ENCODE peak calls at places on chromosome 10, in eight cellular contexts. N is spleen, S is transverse colon, J is vagina, P is HepG2, Z is sigmoid colon, Q is HCT116, V is prostate gland. U is an unnamed sample.

GRCh38 chr10:24299587-24300258 is 90.8 kb downstream of the KIAA1217 start:
- DNase-seq in V (no peak), S (no peak), N (no peak), Q (no peak), Z (no peak), P (no peak), J (no peak), U (no peak)

GRCh38 chr10:132104471-132105301 is 38.9 kb downstream of the JAKMIP3 start:
- DNase-seq in Z (peak; percentile 40), J (no peak), Q (no peak), N (peak; percentile 64), V (no peak), P (no peak), S (no peak), U (peak; percentile 37)

GRCh38 chr10:127196227-127196954 is at the start of gene INSYN2A:
- DNase-seq in Z (no peak), Q (no peak), S (peak; percentile 27), J (no peak), N (no peak), P (no peak), V (no peak), U (no peak)

GRCh38 chr10:78899098-78899754 is 169.5 kb upstream of the ZMIZ1 start:
- DNase-seq in Z (no peak), S (no peak), Q (no peak), P (no peak), N (no peak), J (no peak), V (no peak), U (no peak)

GRCh38 chr10:22850541-22850940 is 77.3 kb upstream of the ARMC3 start:
- DNase-seq in Z (no peak), S (no peak), P (no peak), N (no peak), Q (no peak), J (no peak), V (no peak), U (no peak)

GRCh38 chr10:91381562-91381923 is 28.6 kb upstream of the HECTD2 start:
- DNase-seq in P (no peak), J (no peak), Q (no peak), Z (no peak), S (no peak), V (peak; percentile 39), N (no peak), U (no peak)

GRCh38 chr10:35928017-35928619 is 286.0 kb upstream of the FZD8 start:
- DNase-seq in V (no peak), S (no peak), Z (no peak), J (no peak), P (no peak), N (no peak), Q (no peak), U (no peak)

GRCh38 chr10:75408911-75409885 is 7.6 kb upstream of the ZNF503 start:
- DNase-seq in V (peak; percentile 86), Z (peak; percentile 87), N (peak; percentile 88), S (peak; percentile 79), P (no peak), J (no peak), Q (no peak), U (peak; percentile 85)

GRCh38 chr10:5305374-5305773 is 59.4 kb upstream of the UCN3 start:
- DNase-seq in Z (no peak), Q (no peak), P (no peak), J (no peak), S (no peak), V (no peak), N (no peak), U (no peak)

GRCh38 chr10:21041763-21042458 is 144.8 kb upstream of the NEBL start:
- DNase-seq in S (no peak), Z (no peak), Q (no peak), N (no peak), V (no peak), J (no peak), P (no peak), U (no peak)

GRCh38 chr10:117531371-117532002 is 11.1 kb upstream of the EMX2 start:
- DNase-seq in J (no peak), V (no peak), Z (peak; percentile 37), N (no peak), Q (no peak), P (no peak), S (no peak), U (no peak)

GRCh38 chr10:481636-482035 is 207.8 kb downstream of the DIP2C start:
- DNase-seq in Q (no peak), S (no peak), Z (no peak), J (no peak), P (no peak), V (no peak), N (peak; percentile 52), U (no peak)

GRCh38 chr10:91758303-91759146 is 39.7 kb upstream of the TNKS2 start:
- DNase-seq in N (no peak), V (no peak), Z (no peak), P (peak; percentile 72), Q (peak; percentile 65), S (no peak), J (no peak), U (no peak)

GRCh38 chr10:62765726-62766125 is 38.8 kb upstream of the ADO start:
- DNase-seq in Q (no peak), J (no peak), V (no peak), Z (no peak), S (no peak), N (no peak), P (no peak), U (no peak)
- TF ChIP-seq POLR2A in Q (no peak), J (no peak), V (no peak), Z (no peak), S (no peak), N (no peak), P (no peak), U (no peak)

GRCh38 chr10:133299738-133300137 is 8.9 kb downstream of the TUBGCP2 start:
- DNase-seq in Q (no peak), N (no peak), S (no peak), P (no peak), V (no peak), J (no peak), Z (no peak), U (no peak)

GRCh38 chr10:133297504-133297903 is 11.2 kb downstream of the TUBGCP2 start:
- DNase-seq in N (no peak), P (no peak), V (no peak), Z (no peak), Q (no peak), J (no peak), S (no peak), U (no peak)

GRCh38 chr10:133295426-133296320 is 13.0 kb downstream of the TUBGCP2 start:
- DNase-seq in J (no peak), N (peak; percentile 71), V (no peak), P (no peak), Z (no peak), S (no peak), Q (no peak), U (no peak)

GRCh38 chr10:133299224-133299623 is 9.4 kb downstream of the TUBGCP2 start:
- DNase-seq in Q (no peak), V (no peak), S (no peak), J (no peak), N (no peak), P (no peak), Z (no peak), U (no peak)

GRCh38 chr10:133298466-133298865 is 10.2 kb downstream of the TUBGCP2 start:
- DNase-seq in Z (no peak), V (no peak), S (no peak), J (no peak), Q (no peak), P (no peak), N (no peak), U (no peak)
- H3K36me3 ChIP-seq in Z (peaks cover 75% of the 10 kb centered on the region), V (peaks cover 20% of the 10 kb centered on the region), S (peaks cover 69% of the 10 kb centered on the region), J (no peaks in the 10 kb centered on the region), Q (no peaks in the 10 kb centered on the region), P (peaks cover 42% of the 10 kb centered on the region), N (peaks cover 100% of the 10 kb centered on the region), U (peaks cover 62% of the 10 kb centered on the region)

GRCh38 chr10:110501142-110501937 is 3.6 kb downstream of the DUSP5 start:
- DNase-seq in Z (peak; percentile 96), S (peak; percentile 88), P (peak; percentile 59), V (peak; percentile 44), Q (peak; percentile 88), N (peak; percentile 85), J (no peak), U (peak; percentile 76)

GRCh38 chr10:110503528-110504110 is 5.9 kb downstream of the DUSP5 start:
- DNase-seq in J (no peak), P (no peak), Z (peak; percentile 63), V (no peak), N (no peak), Q (no peak), S (no peak), U (no peak)

GRCh38 chr10:110502851-110503301 is 5.2 kb downstream of the DUSP5 start:
- DNase-seq in S (peak; percentile 49), Q (no peak), J (no peak), Z (peak; percentile 91), P (no peak), V (peak; percentile 84), N (no peak), U (peak; percentile 58)

GRCh38 chr10:110500515-110500905 is 2.8 kb downstream of the DUSP5 start:
- DNase-seq in Z (no peak), S (no peak), N (no peak), Q (no peak), P (no peak), J (no peak), V (no peak), U (no peak)

GRCh38 chr10:110502072-110502845 is 4.6 kb downstream of the DUSP5 start:
- DNase-seq in J (no peak), P (no peak), Z (no peak), V (no peak), Q (no peak), N (no peak), S (no peak), U (no peak)
- H3K4me3 ChIP-seq in J (no peak overlapping the region), P (no peak overlapping the region), Z (no peak overlapping the region), V (no peak overlapping the region), Q (no peak overlapping the region), N (no peak overlapping the region), S (no peak overlapping the region), U (no peak overlapping the region)

DNA sequence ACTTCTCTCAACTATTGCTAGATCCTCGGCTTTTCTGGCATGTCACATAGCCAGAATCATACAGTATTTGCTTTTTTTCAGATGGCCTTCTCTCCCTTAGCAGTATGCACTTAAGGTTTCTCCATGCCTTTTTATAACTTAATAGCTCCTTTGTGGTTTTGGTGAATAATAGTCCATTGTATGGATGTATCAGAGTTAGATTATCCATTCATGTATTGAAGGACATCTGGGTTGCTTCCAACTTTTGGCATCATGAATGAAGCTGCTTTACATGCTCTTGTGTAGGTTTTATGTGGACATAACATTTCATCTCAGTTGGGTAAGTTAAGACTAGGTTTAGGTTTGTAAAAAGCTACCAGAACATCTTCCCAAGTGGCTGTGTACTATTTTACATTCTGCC is 4.6 kb downstream of the ATP5F1C start:
- DNase-seq in J (no peak), P (peak; percentile 20), Q (no peak), Z (no peak), V (no peak), N (no peak), S (no peak), U (no peak)
- TF ChIP-seq POLR2A in J (no peak), P (no peak), Q (no peak), Z (no peak), V (no peak), N (no peak), S (no peak), U (no peak)